ENCODE peak calls at places on chromosomes 5 and 9, in six cellular contexts. Y is AG10803, E is non-pigmented ciliary epithelial cell, O is mesenchymal stem cell, Q is choroid plexus epithelial cell, V is skeletal muscle cell. D is an unnamed sample.
A peak's percentile ranks its signal among the peaks of the same experiment; 100 is the strongest.

GRCh38 chr5:93018461-93018860 is 562.6 kb downstream of the NR2F1-AS1 start:
- DNase-seq in Q (no peak), V (no peak), Y (peak; percentile 54), O (peak; percentile 19), E (no peak), D (no peak)

GRCh38 chr5:179345429-179346321 is at the start of gene ADAMTS2:
- DNase-seq in E (no peak), O (peak; percentile 74), V (peak; percentile 35), Q (peak; percentile 68), Y (peak; percentile 65), D (no peak)

GRCh38 chr9:93040409-93040808 is 18.1 kb upstream of the SUSD3 start:
- DNase-seq in Y (no peak), V (no peak), E (no peak), Q (no peak), O (no peak), D (no peak)

GRCh38 chr5:136133416-136134383 is 1.1 kb downstream of the SMAD5 start:
- DNase-seq in V (no peak), E (no peak), Q (peak; percentile 84), Y (peak; percentile 64), O (peak; percentile 81), D (peak; percentile 66)

GRCh38 chr9:133499130-133499891 is 20.4 kb upstream of the SLC2A6 start:
- DNase-seq in E (no peak), Y (no peak), O (peak; percentile 40), Q (no peak), V (no peak), D (no peak)

GRCh38 chr5:158170060-158170459 is 311.1 kb upstream of the CLINT1 start:
- DNase-seq in E (no peak), Y (no peak), Q (no peak), O (no peak), V (no peak), D (no peak)

GRCh38 chr5:130136300-130136699 is 232.0 kb downstream of the CHSY3 start:
- DNase-seq in V (no peak), Y (peak; percentile 56), O (no peak), E (no peak), Q (no peak), D (no peak)

GRCh38 chr9:103574056-103574455 is 520.1 kb upstream of the SMC2 start:
- DNase-seq in E (no peak), Q (peak; percentile 1), O (no peak), Y (no peak), V (peak; percentile 19), D (no peak)

D was measured in dermis blood vessel endothelial cell.